ENCODE peak calls at places on chromosome 21, in ten cellular contexts. K, N, J, S, Q, O, G, F, B and H are unnamed samples.

GRCh38 chr21:15539376-15539775 is 190.4 kb upstream of the USP25 start:
- DNase-seq in K (no peak), N (no peak), J (no peak), S (no peak), Q (no peak), O (no peak), G (no peak), F (no peak), B (no peak), H (no peak)

GRCh38 chr21:35404247-35404646 is 355.1 kb upstream of the RUNX1 start:
- DNase-seq in K (no peak), N (no peak), J (no peak), S (no peak), Q (no peak), O (no peak), G (no peak), F (no peak), B (no peak), H (no peak)

GRCh38 chr21:20570824-20571232 is 427.4 kb upstream of the NCAM2 start:
- DNase-seq in K (peak; percentile 78), N (no peak), J (no peak), S (no peak), Q (no peak), O (no peak), G (no peak), F (no peak), B (no peak), H (no peak)

GRCh38 chr21:10418649-10419048 is 102.7 kb upstream of the TPTE start:
- DNase-seq in K (no peak), N (no peak), J (no peak), S (no peak), Q (no peak), O (no peak), G (no peak), F (no peak), B (no peak), H (no peak)

GRCh38 chr21:31580866-31581276 is 78.6 kb upstream of the SOD1 start:
- DNase-seq in K (peak; percentile 83), N (peak; percentile 62), J (peak; percentile 72), S (no peak), Q (peak; percentile 70), O (peak; percentile 41), G (peak; percentile 43), F (peak; percentile 68), B (peak; percentile 76), H (peak; percentile 71)

GRCh38 chr21:10272216-10272615 is 249.2 kb upstream of the TPTE start:
- DNase-seq in K (no peak), N (no peak), J (no peak), S (no peak), Q (no peak), O (no peak), G (no peak), F (no peak), B (no peak), H (no peak)

GRCh38 chr21:29351691-29352090 is 53.0 kb downstream of the BACH1 start:
- DNase-seq in K (no peak), N (no peak), J (peak; percentile 81), S (peak; percentile 87), Q (no peak), O (no peak), G (peak; percentile 98), F (peak; percentile 77), B (no peak), H (no peak)

GRCh38 chr21:35084869-35085268 is 35.8 kb upstream of the RUNX1 start:
- DNase-seq in K (no peak), N (no peak), J (no peak), S (peak; percentile 93), Q (no peak), O (no peak), G (peak; percentile 99), F (peak; percentile 92), B (no peak), H (no peak)

GRCh38 chr21:43880111-43880985 is 15.3 kb downstream of the AGPAT3 start:
- DNase-seq in K (no peak), N (no peak), J (peak; percentile 48), S (no peak), Q (no peak), O (no peak), G (peak; percentile 41), F (peak; percentile 30), B (no peak), H (no peak)

GRCh38 chr21:35940074-35940927 is 120.0 kb downstream of the SETD4 start:
- DNase-seq in K (peak; percentile 86), N (peak; percentile 50), J (peak; percentile 55), S (peak; percentile 38), Q (peak; percentile 67), O (peak; percentile 45), G (peak; percentile 73), F (peak; percentile 78), B (peak; percentile 28), H (no peak)

GRCh38 chr21:43591468-43592050 is 67.7 kb downstream of the HSF2BP start:
- DNase-seq in K (no peak), N (no peak), J (no peak), S (no peak), Q (no peak), O (no peak), G (no peak), F (no peak), B (no peak), H (no peak)

GRCh38 chr21:10464975-10465374 is 56.4 kb upstream of the TPTE start:
- DNase-seq in K (no peak), N (no peak), J (no peak), S (no peak), Q (no peak), O (no peak), G (no peak), F (no peak), B (no peak), H (no peak)

GRCh38 chr21:15671188-15671587 is 58.6 kb upstream of the USP25 start:
- DNase-seq in K (no peak), N (no peak), J (no peak), S (no peak), Q (no peak), O (no peak), G (no peak), F (no peak), B (no peak), H (no peak)

GRCh38 chr21:34598931-34599400 is 15.9 kb downstream of the RCAN1 start:
- DNase-seq in K (no peak), N (no peak), J (no peak), S (no peak), Q (no peak), O (no peak), G (peak; percentile 51), F (peak; percentile 18), B (no peak), H (no peak)

GRCh38 chr21:33046455-33046854 is 20.7 kb downstream of the OLIG2 start:
- DNase-seq in K (no peak), N (no peak), J (no peak), S (no peak), Q (no peak), O (no peak), G (no peak), F (no peak), B (no peak), H (no peak)

GRCh38 chr21:18142639-18143038 is 102.0 kb upstream of the CHODL start:
- DNase-seq in K (no peak), N (no peak), J (no peak), S (no peak), Q (no peak), O (no peak), G (no peak), F (no peak), B (no peak), H (no peak)

GRCh38 chr21:33168886-33169285 is 60.9 kb upstream of the IFNAR2 start:
- DNase-seq in K (no peak), N (no peak), J (no peak), S (no peak), Q (no peak), O (no peak), G (no peak), F (no peak), B (no peak), H (no peak)

DNA sequence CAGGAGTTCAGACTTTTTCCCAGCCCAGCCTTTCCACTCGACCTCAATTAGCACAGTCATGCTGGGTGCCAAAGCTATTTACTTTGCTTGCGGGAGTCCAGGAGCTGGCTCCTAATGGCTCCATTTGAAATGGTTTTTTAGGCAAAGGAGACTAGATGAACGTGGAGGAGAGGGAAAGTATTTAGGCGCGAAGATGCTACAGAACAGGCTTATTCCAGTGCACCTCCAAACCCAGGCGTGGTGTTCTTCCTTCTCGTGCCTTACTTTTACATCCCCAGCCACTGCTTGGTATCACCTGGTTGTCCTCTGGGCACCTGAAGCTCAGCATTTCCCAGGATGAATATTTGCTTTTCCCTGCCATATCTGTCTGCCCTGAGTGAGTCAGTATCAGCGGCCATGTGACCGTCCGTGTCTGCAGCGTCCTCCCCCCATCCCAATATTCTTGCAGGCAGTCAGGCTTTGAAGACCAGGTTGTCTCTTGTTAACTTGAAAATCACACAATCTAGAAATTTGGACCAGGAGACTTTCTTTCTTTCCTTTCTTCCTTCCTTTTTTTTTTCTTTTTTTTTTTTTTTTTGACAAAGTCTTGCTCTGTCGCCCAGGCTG is 198.5 kb downstream of the DYRK1A start:
- DNase-seq in K (peak; percentile 42), N (no peak), J (peak; percentile 37), S (no peak), Q (no peak), O (no peak), G (peak; percentile 39), F (peak; percentile 24), B (no peak), H (no peak)
- TF ChIP-seq CTCF in K (no peak), N (no peak), J (no peak), S (no peak), Q (no peak), O (no peak), G (no peak), F (no peak), B (no peak), H (no peak)

GRCh38 chr21:45296638-45297037 is 8.9 kb upstream of the POFUT2 start:
- DNase-seq in K (no peak), N (no peak), J (no peak), S (no peak), Q (peak; percentile 40), O (peak; percentile 15), G (no peak), F (no peak), B (no peak), H (no peak)
- TF ChIP-seq CTCF in K (no peak), N (no peak), J (no peak), S (no peak), Q (no peak), O (no peak), G (no peak), F (no peak), B (no peak), H (no peak)

GRCh38 chr21:42538479-42539275 is 25.0 kb downstream of the SLC37A1 start:
- DNase-seq in K (no peak), N (no peak), J (no peak), S (no peak), Q (peak; percentile 40), O (no peak), G (no peak), F (no peak), B (no peak), H (no peak)
- TF ChIP-seq CTCF in K (no peak), N (no peak), J (no peak), S (no peak), Q (no peak), O (no peak), G (no peak), F (no peak), B (no peak), H (no peak)

GRCh38 chr21:37028579-37028978 is 22.1 kb downstream of the RIPPLY3 start:
- DNase-seq in K (no peak), N (no peak), J (no peak), S (no peak), Q (no peak), O (no peak), G (no peak), F (no peak), B (no peak), H (no peak)
- TF ChIP-seq CTCF in K (no peak), N (no peak), J (no peak), S (no peak), Q (no peak), O (no peak), G (no peak), F (no peak), B (no peak), H (no peak)